ENCODE peak calls at places on chromosomes 11 and 22, in eight cellular contexts. T is tibial nerve, W is cardiac fibroblast, G is IMR-90, H is Right ventricle myocardium inferior, K is astrocyte of the hippocampus, S is hepatic stellate cell, Y is HEK293T. D is an unnamed sample.

GRCh38 chr11:2775626-2776350 is 76.0 kb upstream of the KCNQ1OT1 start:
- DNase-seq in T (peak; percentile 6), W (no peak), G (no peak), H (peak; percentile 67), K (no peak), S (no peak), Y (no peak), D (no peak)

GRCh38 chr22:19850482-19851109 is 4.1 kb downstream of the GNB1L start:
- DNase-seq in T (no peak), W (no peak), G (no peak), H (no peak), K (no peak), S (no peak), Y (no peak), D (no peak)

GRCh38 chr11:86486261-86487030 is 111.8 kb downstream of the CCDC81 start:
- DNase-seq in T (no peak), W (no peak), G (no peak), H (no peak), K (peak; percentile 50), S (no peak), Y (no peak), D (no peak)

GRCh38 chr22:40326905-40327735 is 19.2 kb upstream of the ADSL start:
- DNase-seq in T (no peak), W (peak; percentile 49), G (peak; percentile 67), H (no peak), K (no peak), S (no peak), Y (no peak), D (no peak)

GRCh38 chr11:746289-747175 is 732 bp upstream of the TALDO1 start:
- DNase-seq in T (no peak), W (peak; percentile 43), G (peak; percentile 24), H (no peak), K (peak; percentile 47), S (no peak), Y (no peak), D (peak; percentile 34)

GRCh38 chr11:71093783-71094182 is 158.6 kb downstream of the SHANK2 start:
- DNase-seq in T (no peak), W (no peak), G (no peak), H (no peak), K (no peak), S (no peak), Y (no peak), D (no peak)

GRCh38 chr11:60305906-60306619 is 21.0 kb upstream of the MS4A6E start:
- DNase-seq in T (no peak), W (peak; percentile 19), G (no peak), H (no peak), K (peak; percentile 48), S (no peak), Y (no peak), D (no peak)

GRCh38 chr11:2982214-2982613 is 9.9 kb downstream of the NAP1L4 start:
- DNase-seq in T (no peak), W (no peak), G (no peak), H (no peak), K (no peak), S (no peak), Y (no peak), D (no peak)

GRCh38 chr11:68471360-68472340 is 11.1 kb downstream of the PPP6R3 start:
- DNase-seq in T (no peak), W (peak; percentile 85), G (peak; percentile 29), H (no peak), K (peak; percentile 91), S (no peak), Y (no peak), D (no peak)

GRCh38 chr11:111840143-111840542 is 31.2 kb downstream of the ALG9 start:
- DNase-seq in T (no peak), W (no peak), G (no peak), H (no peak), K (peak; percentile 67), S (no peak), Y (no peak), D (peak; percentile 64)

GRCh38 chr11:96102664-96103068 is 178.8 kb upstream of the MTMR2 start:
- DNase-seq in T (no peak), W (peak; percentile 78), G (peak; percentile 68), H (no peak), K (peak; percentile 73), S (peak; percentile 18), Y (no peak), D (peak; percentile 73)

GRCh38 chr11:5694642-5695041 is 5.1 kb downstream of the TRIM22 start:
- DNase-seq in T (no peak), W (no peak), G (no peak), H (no peak), K (no peak), S (no peak), Y (no peak), D (no peak)

GRCh38 chr11:13008625-13009475 is at the start of gene RASSF10:
- DNase-seq in T (no peak), W (peak; percentile 5), G (no peak), H (no peak), K (peak; percentile 94), S (peak; percentile 8), Y (peak; percentile 17), D (peak; percentile 9)

GRCh38 chr11:3166268-3167142 is 1.4 kb upstream of the OSBPL5 start:
- DNase-seq in T (peak; percentile 8), W (no peak), G (no peak), H (peak; percentile 37), K (no peak), S (no peak), Y (no peak), D (no peak)

GRCh38 chr11:1412377-1413095 is 22.8 kb downstream of the BRSK2 start:
- DNase-seq in T (no peak), W (no peak), G (no peak), H (no peak), K (no peak), S (no peak), Y (no peak), D (no peak)

GRCh38 chr11:119371778-119372182 is 9.7 kb downstream of the USP2 start:
- DNase-seq in T (no peak), W (no peak), G (no peak), H (no peak), K (peak; percentile 38), S (no peak), Y (no peak), D (no peak)

D was measured in adipocyte.